ENCODE peak calls at places on chromosome X, in seven cellular contexts. J, G, I, W, M, S and A are unnamed samples.

GRCh38 chrX:149871940-149872339 is 9.0 kb upstream of the MAGEA8 start:
- DNase-seq in M (no peak), S (peak; percentile 5), I (peak; percentile 62), J (no peak), G (peak; percentile 49), W (no peak), A (peak; percentile 0)

GRCh38 chrX:1093112-1093511 is 119.3 kb downstream of the CRLF2 start:
- DNase-seq in W (no peak), S (no peak), G (no peak), M (no peak), I (no peak), J (no peak), A (no peak)

GRCh38 chrX:40049084-40049641 is 48.6 kb downstream of the BCOR start:
- DNase-seq in M (no peak), W (no peak), G (no peak), J (no peak), S (no peak), I (no peak), A (no peak)

GRCh38 chrX:129980043-129980442 is 2.4 kb upstream of the BCORL1 start:
- DNase-seq in S (no peak), J (no peak), M (no peak), G (no peak), W (no peak), I (no peak), A (no peak)

GRCh38 chrX:9668537-9668936 is 97.1 kb downstream of the GPR143 start:
- DNase-seq in J (no peak), S (no peak), M (no peak), I (no peak), G (no peak), W (peak; percentile 75), A (peak; percentile 57)

GRCh38 chrX:9114245-9114644 is 80.3 kb upstream of the FAM9B start:
- DNase-seq in I (no peak), W (no peak), S (no peak), G (no peak), M (no peak), J (no peak), A (no peak)

GRCh38 chrX:4622768-4623167 is 909.3 kb upstream of the PRKX start:
- DNase-seq in I (no peak), M (no peak), G (no peak), S (no peak), J (no peak), W (no peak), A (no peak)

GRCh38 chrX:25640276-25640675 is 497.9 kb upstream of the MAGEB18 start:
- DNase-seq in W (no peak), M (no peak), J (no peak), G (no peak), S (no peak), I (no peak), A (no peak)

GRCh38 chrX:43349363-43349762 is 306.7 kb upstream of the MAOA start:
- DNase-seq in W (peak; percentile 19), M (no peak), G (peak; percentile 71), J (peak; percentile 0), S (peak; percentile 24), I (peak; percentile 76), A (peak; percentile 23)

GRCh38 chrX:39869846-39870601 is 227.7 kb downstream of the BCOR start:
- DNase-seq in J (no peak), S (no peak), W (peak; percentile 63), M (no peak), G (no peak), I (no peak), A (no peak)

GRCh38 chrX:120236676-120237460 is 13.7 kb upstream of the ZBTB33 start:
- DNase-seq in M (no peak), W (no peak), S (no peak), I (no peak), J (no peak), G (no peak), A (no peak)

GRCh38 chrX:105745863-105746262 is 76.5 kb upstream of the NRK start:
- DNase-seq in M (no peak), G (peak; percentile 70), S (peak; percentile 75), I (no peak), W (no peak), J (no peak), A (no peak)

GRCh38 chrX:49204017-49204416 is 4.0 kb upstream of the SYP start:
- DNase-seq in M (no peak), I (no peak), W (no peak), S (no peak), G (no peak), J (no peak), A (no peak)

GRCh38 chrX:49206543-49206942 is 6.5 kb upstream of the SYP start:
- DNase-seq in W (no peak), J (no peak), I (no peak), M (no peak), S (no peak), G (no peak), A (no peak)

GRCh38 chrX:49203536-49203935 is 3.5 kb upstream of the SYP start:
- DNase-seq in M (no peak), S (no peak), G (no peak), I (no peak), J (no peak), W (no peak), A (no peak)

GRCh38 chrX:49205443-49205842 is 5.5 kb upstream of the SYP start:
- DNase-seq in S (no peak), W (no peak), I (no peak), G (no peak), J (no peak), M (no peak), A (no peak)

GRCh38 chrX:49204709-49205108 is 4.7 kb upstream of the SYP start:
- DNase-seq in I (no peak), J (no peak), S (no peak), W (no peak), G (no peak), M (no peak), A (no peak)
- H4K8ac ChIP-seq in I (no peak overlapping the region), J (no peak overlapping the region), S (no peak overlapping the region), W (no peak overlapping the region), G (no peak overlapping the region), M (no peak overlapping the region), A (no peak overlapping the region)

GRCh38 chrX:38376747-38377146 is 24.3 kb downstream of the OTC start:
- DNase-seq in S (no peak), G (no peak), I (no peak), M (no peak), W (no peak), J (no peak), A (no peak)
- H4K8ac ChIP-seq in S (no peak overlapping the region), G (no peak overlapping the region), I (no peak overlapping the region), M (no peak overlapping the region), W (no peak overlapping the region), J (no peak overlapping the region), A (no peak overlapping the region)

DNA sequence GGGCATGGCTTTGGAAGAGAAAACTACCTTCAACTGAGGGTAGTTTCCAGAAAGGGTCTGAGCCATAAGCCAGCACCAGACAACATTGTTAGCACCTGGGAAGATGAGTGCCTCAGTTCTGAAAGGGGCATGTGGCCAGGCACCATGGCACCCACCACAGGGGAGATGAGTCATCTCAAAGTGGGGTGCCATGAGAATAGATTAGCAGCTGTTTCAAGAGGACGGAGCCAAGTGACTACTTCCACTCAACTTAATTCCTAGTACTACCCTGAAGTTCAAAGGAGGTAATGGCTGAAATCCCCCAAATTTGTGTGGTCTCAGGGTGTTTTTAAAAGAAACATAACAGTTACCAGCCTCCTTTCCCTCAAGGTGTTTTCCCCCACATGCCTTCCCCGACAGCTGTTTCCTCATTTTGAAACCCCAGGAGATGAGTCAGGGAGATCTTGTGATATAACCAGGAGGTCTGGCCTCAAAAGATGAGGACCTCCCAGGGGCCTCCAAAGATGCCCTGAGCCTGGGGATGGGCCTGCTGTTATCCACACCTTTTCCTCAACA is 27.8 kb upstream of the FTHL17 start:
- DNase-seq in G (peak; percentile 2), S (peak; percentile 4), M (no peak), I (no peak), W (no peak), J (no peak), A (no peak)
- H4K8ac ChIP-seq in G (no peak overlapping the region), S (no peak overlapping the region), M (no peak overlapping the region), I (no peak overlapping the region), W (no peak overlapping the region), J (no peak overlapping the region), A (no peak overlapping the region)

GRCh38 chrX:141439651-141440050 is 144.9 kb downstream of the SPANXA1 start:
- DNase-seq in G (no peak), I (no peak), W (peak; percentile 1), M (no peak), S (no peak), J (no peak), A (no peak)

GRCh38 chrX:141443922-141444321 is 140.6 kb downstream of the SPANXA1 start:
- DNase-seq in G (no peak), M (no peak), W (no peak), S (no peak), I (no peak), J (no peak), A (no peak)
- H4K8ac ChIP-seq in G (no peak overlapping the region), M (no peak overlapping the region), W (no peak overlapping the region), S (no peak overlapping the region), I (no peak overlapping the region), J (no peak overlapping the region), A (no peak overlapping the region)

GRCh38 chrX:30702736-30703135 is 49.5 kb downstream of the GK start:
- DNase-seq in M (no peak), J (no peak), I (no peak), W (peak; percentile 91), G (peak; percentile 1), S (peak; percentile 4), A (peak; percentile 84)
- H4K8ac ChIP-seq in M (no peak overlapping the region), J (no peak overlapping the region), I (no peak overlapping the region), W (no peak overlapping the region), G (no peak overlapping the region), S (no peak overlapping the region), A (no peak overlapping the region)